ENCODE peak calls at places on chromosomes 5 and 9, in ten cellular contexts. One of them, this sample, is unnamed.

GRCh38 chr5:86890375-86890774 is 272.6 kb downstream of the COX7C start:
- DNase-seq in stimulated activated CD4-positive, alpha-beta T cell treated with anti-CD3 and anti-CD28 coated beads, Interleukin-2, amount 100 ng/mL, for 48 hours: no peak
- DNase-seq in nephron progenitor cell: no peak
- DNase-seq in uterus: no peak
- DNase-seq in cardiac fibroblast: no peak
- DNase-seq in NCI-H510A treated with DMSO at 0.1 percent for 48 hours: no peak
- DNase-seq in psoas muscle: no peak
- DNase-seq in mucosa of gallbladder: no peak
- DNase-seq in KBM-7: no peak
- DNase-seq in brain microvascular endothelial cell: no peak
- DNase-seq in this sample: no peak

GRCh38 chr9:76926324-76926731 is 20.4 kb upstream of the PRUNE2 start:
- DNase-seq in KBM-7: no peak
- DNase-seq in uterus: no peak
- DNase-seq in psoas muscle: no peak
- DNase-seq in stimulated activated CD4-positive, alpha-beta T cell treated with anti-CD3 and anti-CD28 coated beads, Interleukin-2, amount 100 ng/mL, for 48 hours: no peak
- DNase-seq in cardiac fibroblast: peak
- DNase-seq in brain microvascular endothelial cell: peak
- DNase-seq in nephron progenitor cell: no peak
- DNase-seq in mucosa of gallbladder: no peak
- DNase-seq in NCI-H510A treated with DMSO at 0.1 percent for 48 hours: no peak
- DNase-seq in this sample: no peak

GRCh38 chr5:116475232-116475828 is 99.3 kb downstream of the SEMA6A start:
- DNase-seq in psoas muscle: no peak
- DNase-seq in cardiac fibroblast: no peak
- DNase-seq in KBM-7: no peak
- DNase-seq in stimulated activated CD4-positive, alpha-beta T cell treated with anti-CD3 and anti-CD28 coated beads, Interleukin-2, amount 100 ng/mL, for 48 hours: no peak
- DNase-seq in NCI-H510A treated with DMSO at 0.1 percent for 48 hours: no peak
- DNase-seq in uterus: no peak
- DNase-seq in mucosa of gallbladder: no peak
- DNase-seq in nephron progenitor cell: no peak
- DNase-seq in brain microvascular endothelial cell: no peak
- DNase-seq in this sample: no peak

GRCh38 chr9:117184173-117184572 is 230.7 kb downstream of the ASTN2 start:
- DNase-seq in nephron progenitor cell: no peak
- DNase-seq in uterus: no peak
- DNase-seq in brain microvascular endothelial cell: no peak
- DNase-seq in mucosa of gallbladder: no peak
- DNase-seq in cardiac fibroblast: no peak
- DNase-seq in psoas muscle: no peak
- DNase-seq in stimulated activated CD4-positive, alpha-beta T cell treated with anti-CD3 and anti-CD28 coated beads, Interleukin-2, amount 100 ng/mL, for 48 hours: no peak
- DNase-seq in NCI-H510A treated with DMSO at 0.1 percent for 48 hours: no peak
- DNase-seq in KBM-7: no peak
- DNase-seq in this sample: peak

GRCh38 chr5:93209476-93209875 is 371.5 kb downstream of the NR2F1-AS1 start:
- DNase-seq in cardiac fibroblast: no peak
- DNase-seq in uterus: no peak
- DNase-seq in stimulated activated CD4-positive, alpha-beta T cell treated with anti-CD3 and anti-CD28 coated beads, Interleukin-2, amount 100 ng/mL, for 48 hours: no peak
- DNase-seq in brain microvascular endothelial cell: no peak
- DNase-seq in KBM-7: no peak
- DNase-seq in mucosa of gallbladder: no peak
- DNase-seq in NCI-H510A treated with DMSO at 0.1 percent for 48 hours: no peak
- DNase-seq in psoas muscle: no peak
- DNase-seq in nephron progenitor cell: no peak
- DNase-seq in this sample: no peak

GRCh38 chr5:181134259-181134658 is 3.3 kb upstream of the OR2V1 start:
- DNase-seq in KBM-7: no peak
- DNase-seq in NCI-H510A treated with DMSO at 0.1 percent for 48 hours: no peak
- DNase-seq in uterus: no peak
- DNase-seq in psoas muscle: no peak
- DNase-seq in stimulated activated CD4-positive, alpha-beta T cell treated with anti-CD3 and anti-CD28 coated beads, Interleukin-2, amount 100 ng/mL, for 48 hours: no peak
- DNase-seq in brain microvascular endothelial cell: no peak
- DNase-seq in cardiac fibroblast: no peak
- DNase-seq in nephron progenitor cell: no peak
- DNase-seq in mucosa of gallbladder: no peak
- DNase-seq in this sample: no peak

GRCh38 chr9:136645903-136646754 is 16.6 kb upstream of the EGFL7 start:
- DNase-seq in uterus: no peak
- DNase-seq in psoas muscle: peak
- DNase-seq in cardiac fibroblast: peak
- DNase-seq in nephron progenitor cell: peak
- DNase-seq in KBM-7: peak
- DNase-seq in brain microvascular endothelial cell: no peak
- DNase-seq in stimulated activated CD4-positive, alpha-beta T cell treated with anti-CD3 and anti-CD28 coated beads, Interleukin-2, amount 100 ng/mL, for 48 hours: no peak
- DNase-seq in mucosa of gallbladder: peak
- DNase-seq in NCI-H510A treated with DMSO at 0.1 percent for 48 hours: no peak
- DNase-seq in this sample: peak

GRCh38 chr5:137218471-137218870 is 280.7 kb downstream of the SPOCK1 start:
- DNase-seq in mucosa of gallbladder: no peak
- DNase-seq in psoas muscle: no peak
- DNase-seq in NCI-H510A treated with DMSO at 0.1 percent for 48 hours: no peak
- DNase-seq in KBM-7: no peak
- DNase-seq in stimulated activated CD4-positive, alpha-beta T cell treated with anti-CD3 and anti-CD28 coated beads, Interleukin-2, amount 100 ng/mL, for 48 hours: no peak
- DNase-seq in brain microvascular endothelial cell: no peak
- DNase-seq in cardiac fibroblast: peak
- DNase-seq in nephron progenitor cell: no peak
- DNase-seq in uterus: no peak
- DNase-seq in this sample: no peak

GRCh38 chr9:135521608-135522095 is 412 bp downstream of the LCN1 start:
- DNase-seq in cardiac fibroblast: no peak
- DNase-seq in uterus: no peak
- DNase-seq in mucosa of gallbladder: no peak
- DNase-seq in nephron progenitor cell: no peak
- DNase-seq in psoas muscle: no peak
- DNase-seq in brain microvascular endothelial cell: no peak
- DNase-seq in stimulated activated CD4-positive, alpha-beta T cell treated with anti-CD3 and anti-CD28 coated beads, Interleukin-2, amount 100 ng/mL, for 48 hours: no peak
- DNase-seq in KBM-7: no peak
- DNase-seq in NCI-H510A treated with DMSO at 0.1 percent for 48 hours: no peak
- DNase-seq in this sample: no peak

GRCh38 chr9:137878146-137878941 is 762 bp downstream of the CACNA1B start:
- DNase-seq in mucosa of gallbladder: no peak
- DNase-seq in nephron progenitor cell: peak
- DNase-seq in psoas muscle: no peak
- DNase-seq in stimulated activated CD4-positive, alpha-beta T cell treated with anti-CD3 and anti-CD28 coated beads, Interleukin-2, amount 100 ng/mL, for 48 hours: peak
- DNase-seq in brain microvascular endothelial cell: peak
- DNase-seq in cardiac fibroblast: peak
- DNase-seq in NCI-H510A treated with DMSO at 0.1 percent for 48 hours: peak
- DNase-seq in KBM-7: peak
- DNase-seq in uterus: no peak
- DNase-seq in this sample: peak

GRCh38 chr5:169695919-169696490 is 58.9 kb downstream of the DOCK2 start:
- DNase-seq in mucosa of gallbladder: no peak
- DNase-seq in psoas muscle: no peak
- DNase-seq in KBM-7: no peak
- DNase-seq in NCI-H510A treated with DMSO at 0.1 percent for 48 hours: no peak
- DNase-seq in cardiac fibroblast: peak
- DNase-seq in stimulated activated CD4-positive, alpha-beta T cell treated with anti-CD3 and anti-CD28 coated beads, Interleukin-2, amount 100 ng/mL, for 48 hours: no peak
- DNase-seq in uterus: no peak
- DNase-seq in nephron progenitor cell: no peak
- DNase-seq in brain microvascular endothelial cell: peak
- DNase-seq in this sample: no peak

GRCh38 chr9:94054731-94055130 is 29.5 kb upstream of the PTPDC1 start:
- DNase-seq in KBM-7: no peak
- DNase-seq in NCI-H510A treated with DMSO at 0.1 percent for 48 hours: no peak
- DNase-seq in mucosa of gallbladder: peak
- DNase-seq in nephron progenitor cell: no peak
- DNase-seq in uterus: no peak
- DNase-seq in psoas muscle: no peak
- DNase-seq in cardiac fibroblast: peak
- DNase-seq in brain microvascular endothelial cell: no peak
- DNase-seq in stimulated activated CD4-positive, alpha-beta T cell treated with anti-CD3 and anti-CD28 coated beads, Interleukin-2, amount 100 ng/mL, for 48 hours: no peak
- DNase-seq in this sample: no peak

GRCh38 chr5:172509405-172509781 is 55.1 kb upstream of the SH3PXD2B start:
- DNase-seq in cardiac fibroblast: no peak
- DNase-seq in KBM-7: no peak
- DNase-seq in NCI-H510A treated with DMSO at 0.1 percent for 48 hours: no peak
- DNase-seq in mucosa of gallbladder: peak
- DNase-seq in uterus: peak
- DNase-seq in nephron progenitor cell: no peak
- DNase-seq in stimulated activated CD4-positive, alpha-beta T cell treated with anti-CD3 and anti-CD28 coated beads, Interleukin-2, amount 100 ng/mL, for 48 hours: no peak
- DNase-seq in psoas muscle: no peak
- DNase-seq in brain microvascular endothelial cell: no peak
- DNase-seq in this sample: no peak

GRCh38 chr9:32344551-32345182 is 39.8 kb upstream of the ACO1 start:
- DNase-seq in uterus: no peak
- DNase-seq in psoas muscle: no peak
- DNase-seq in mucosa of gallbladder: no peak
- DNase-seq in NCI-H510A treated with DMSO at 0.1 percent for 48 hours: no peak
- DNase-seq in nephron progenitor cell: no peak
- DNase-seq in stimulated activated CD4-positive, alpha-beta T cell treated with anti-CD3 and anti-CD28 coated beads, Interleukin-2, amount 100 ng/mL, for 48 hours: no peak
- DNase-seq in cardiac fibroblast: peak
- DNase-seq in KBM-7: no peak
- DNase-seq in brain microvascular endothelial cell: peak
- DNase-seq in this sample: no peak

GRCh38 chr9:133375116-133375723 is 640 bp downstream of the SURF4 start:
- DNase-seq in NCI-H510A treated with DMSO at 0.1 percent for 48 hours: no peak
- DNase-seq in KBM-7: peak
- DNase-seq in nephron progenitor cell: no peak
- DNase-seq in mucosa of gallbladder: peak
- DNase-seq in uterus: no peak
- DNase-seq in cardiac fibroblast: peak
- DNase-seq in stimulated activated CD4-positive, alpha-beta T cell treated with anti-CD3 and anti-CD28 coated beads, Interleukin-2, amount 100 ng/mL, for 48 hours: no peak
- DNase-seq in brain microvascular endothelial cell: peak
- DNase-seq in psoas muscle: no peak
- DNase-seq in this sample: peak

GRCh38 chr5:160181965-160182622 is 47.2 kb upstream of the FABP6 start:
- DNase-seq in stimulated activated CD4-positive, alpha-beta T cell treated with anti-CD3 and anti-CD28 coated beads, Interleukin-2, amount 100 ng/mL, for 48 hours: no peak
- DNase-seq in nephron progenitor cell: no peak
- DNase-seq in NCI-H510A treated with DMSO at 0.1 percent for 48 hours: no peak
- DNase-seq in mucosa of gallbladder: no peak
- DNase-seq in cardiac fibroblast: no peak
- DNase-seq in uterus: no peak
- DNase-seq in brain microvascular endothelial cell: no peak
- DNase-seq in KBM-7: no peak
- DNase-seq in psoas muscle: no peak
- DNase-seq in this sample: no peak

GRCh38 chr5:161096006-161096405 is 244.0 kb upstream of the ATP10B start:
- DNase-seq in cardiac fibroblast: no peak
- DNase-seq in NCI-H510A treated with DMSO at 0.1 percent for 48 hours: no peak
- DNase-seq in brain microvascular endothelial cell: no peak
- DNase-seq in mucosa of gallbladder: no peak
- DNase-seq in psoas muscle: no peak
- DNase-seq in KBM-7: no peak
- DNase-seq in stimulated activated CD4-positive, alpha-beta T cell treated with anti-CD3 and anti-CD28 coated beads, Interleukin-2, amount 100 ng/mL, for 48 hours: no peak
- DNase-seq in nephron progenitor cell: no peak
- DNase-seq in uterus: no peak
- DNase-seq in this sample: no peak

GRCh38 chr5:35438786-35439185 is 178.9 kb upstream of the SPEF2 start:
- DNase-seq in nephron progenitor cell: no peak
- DNase-seq in psoas muscle: no peak
- DNase-seq in mucosa of gallbladder: no peak
- DNase-seq in cardiac fibroblast: no peak
- DNase-seq in NCI-H510A treated with DMSO at 0.1 percent for 48 hours: no peak
- DNase-seq in brain microvascular endothelial cell: peak
- DNase-seq in KBM-7: no peak
- DNase-seq in stimulated activated CD4-positive, alpha-beta T cell treated with anti-CD3 and anti-CD28 coated beads, Interleukin-2, amount 100 ng/mL, for 48 hours: no peak
- DNase-seq in uterus: no peak
- DNase-seq in this sample: no peak

GRCh38 chr9:131277673-131278420 is 1.5 kb upstream of the FAM78A start:
- DNase-seq in brain microvascular endothelial cell: peak
- DNase-seq in stimulated activated CD4-positive, alpha-beta T cell treated with anti-CD3 and anti-CD28 coated beads, Interleukin-2, amount 100 ng/mL, for 48 hours: no peak
- DNase-seq in uterus: peak
- DNase-seq in cardiac fibroblast: peak
- DNase-seq in mucosa of gallbladder: peak
- DNase-seq in psoas muscle: peak
- DNase-seq in KBM-7: peak
- DNase-seq in nephron progenitor cell: peak
- DNase-seq in NCI-H510A treated with DMSO at 0.1 percent for 48 hours: peak
- DNase-seq in this sample: peak

GRCh38 chr5:55191165-55191564 is 18.2 kb upstream of the CDC20B start:
- DNase-seq in uterus: no peak
- DNase-seq in cardiac fibroblast: no peak
- DNase-seq in brain microvascular endothelial cell: no peak
- DNase-seq in stimulated activated CD4-positive, alpha-beta T cell treated with anti-CD3 and anti-CD28 coated beads, Interleukin-2, amount 100 ng/mL, for 48 hours: no peak
- DNase-seq in psoas muscle: no peak
- DNase-seq in mucosa of gallbladder: no peak
- DNase-seq in NCI-H510A treated with DMSO at 0.1 percent for 48 hours: no peak
- DNase-seq in KBM-7: no peak
- DNase-seq in nephron progenitor cell: no peak
- DNase-seq in this sample: no peak

GRCh38 chr5:78653969-78654368 is 5.4 kb upstream of the LHFPL2 start:
- DNase-seq in cardiac fibroblast: no peak
- DNase-seq in stimulated activated CD4-positive, alpha-beta T cell treated with anti-CD3 and anti-CD28 coated beads, Interleukin-2, amount 100 ng/mL, for 48 hours: no peak
- DNase-seq in KBM-7: no peak
- DNase-seq in uterus: no peak
- DNase-seq in brain microvascular endothelial cell: no peak
- DNase-seq in NCI-H510A treated with DMSO at 0.1 percent for 48 hours: no peak
- DNase-seq in nephron progenitor cell: no peak
- DNase-seq in mucosa of gallbladder: no peak
- DNase-seq in psoas muscle: no peak
- DNase-seq in this sample: no peak

GRCh38 chr5:178121450-178122276 is 8.3 kb downstream of the N4BP3 start:
- DNase-seq in NCI-H510A treated with DMSO at 0.1 percent for 48 hours: no peak
- DNase-seq in cardiac fibroblast: peak
- DNase-seq in psoas muscle: no peak
- DNase-seq in KBM-7: no peak
- DNase-seq in stimulated activated CD4-positive, alpha-beta T cell treated with anti-CD3 and anti-CD28 coated beads, Interleukin-2, amount 100 ng/mL, for 48 hours: no peak
- DNase-seq in uterus: peak
- DNase-seq in brain microvascular endothelial cell: no peak
- DNase-seq in mucosa of gallbladder: no peak
- DNase-seq in nephron progenitor cell: no peak
- DNase-seq in this sample: peak

GRCh38 chr5:132259061-132259851 is 1.8 kb downstream of the PDLIM4 start:
- DNase-seq in mucosa of gallbladder: peak
- DNase-seq in nephron progenitor cell: peak
- DNase-seq in stimulated activated CD4-positive, alpha-beta T cell treated with anti-CD3 and anti-CD28 coated beads, Interleukin-2, amount 100 ng/mL, for 48 hours: no peak
- DNase-seq in cardiac fibroblast: peak
- DNase-seq in psoas muscle: peak
- DNase-seq in NCI-H510A treated with DMSO at 0.1 percent for 48 hours: no peak
- DNase-seq in uterus: peak
- DNase-seq in KBM-7: no peak
- DNase-seq in brain microvascular endothelial cell: peak
- DNase-seq in this sample: peak

This sample was measured in retina.